ENCODE peak calls at places on chromosomes 6 and 20, in six cellular contexts. One of them, this sample, is unnamed.

GRCh38 chr20:45405566-45406259 is 2.4 kb upstream of the DBNDD2 start:
- DNase-seq in WTC11: peak
- DNase-seq in GM10248: peak
- DNase-seq in uterus: peak
- DNase-seq in neural crest cell: no peak
- DNase-seq in AG04450: no peak
- DNase-seq in this sample: no peak

GRCh38 chr6:152295920-152296319 is 341.2 kb downstream of the SYNE1 start:
- DNase-seq in WTC11: no peak
- DNase-seq in GM10248: no peak
- DNase-seq in uterus: no peak
- DNase-seq in neural crest cell: no peak
- DNase-seq in AG04450: no peak
- DNase-seq in this sample: no peak

GRCh38 chr20:58546312-58546711 is 31.1 kb upstream of the APCDD1L start:
- DNase-seq in WTC11: no peak
- DNase-seq in GM10248: no peak
- DNase-seq in uterus: no peak
- DNase-seq in neural crest cell: no peak
- DNase-seq in AG04450: no peak
- DNase-seq in this sample: no peak

GRCh38 chr6:87929843-87930288 is 117.8 kb upstream of the SPACA1 start:
- DNase-seq in WTC11: peak
- DNase-seq in GM10248: peak
- DNase-seq in uterus: peak
- DNase-seq in neural crest cell: peak
- DNase-seq in AG04450: peak
- DNase-seq in this sample: peak

GRCh38 chr6:138231399-138231886 is 13.2 kb upstream of the PBOV1 start:
- DNase-seq in WTC11: no peak
- DNase-seq in GM10248: no peak
- DNase-seq in uterus: no peak
- DNase-seq in neural crest cell: no peak
- DNase-seq in AG04450: no peak
- DNase-seq in this sample: no peak

GRCh38 chr6:130240232-130240631 is 17.5 kb upstream of the SAMD3 start:
- DNase-seq in WTC11: no peak
- DNase-seq in GM10248: no peak
- DNase-seq in uterus: no peak
- DNase-seq in neural crest cell: no peak
- DNase-seq in AG04450: peak
- DNase-seq in this sample: no peak

GRCh38 chr20:32017711-32018251 is 7.5 kb downstream of the CCM2L start:
- DNase-seq in WTC11: peak
- DNase-seq in GM10248: peak
- DNase-seq in uterus: no peak
- DNase-seq in neural crest cell: no peak
- DNase-seq in AG04450: no peak
- DNase-seq in this sample: peak

GRCh38 chr6:44470106-44470446 is 82.6 kb downstream of the CDC5L start:
- DNase-seq in WTC11: no peak
- DNase-seq in GM10248: no peak
- DNase-seq in uterus: no peak
- DNase-seq in neural crest cell: no peak
- DNase-seq in AG04450: no peak
- DNase-seq in this sample: no peak

GRCh38 chr6:24926639-24927038 is 9.1 kb downstream of the RIPOR2 start:
- DNase-seq in WTC11: no peak
- DNase-seq in GM10248: no peak
- DNase-seq in uterus: no peak
- DNase-seq in neural crest cell: no peak
- DNase-seq in AG04450: no peak
- DNase-seq in this sample: no peak

GRCh38 chr6:71404145-71404966 is 115.7 kb downstream of the OGFRL1 start:
- DNase-seq in WTC11: no peak
- DNase-seq in GM10248: no peak
- DNase-seq in uterus: no peak
- DNase-seq in neural crest cell: no peak
- DNase-seq in AG04450: peak
- DNase-seq in this sample: no peak

GRCh38 chr6:37602360-37602759 is 95.3 kb downstream of the MDGA1 start:
- DNase-seq in WTC11: no peak
- DNase-seq in GM10248: no peak
- DNase-seq in uterus: no peak
- DNase-seq in neural crest cell: no peak
- DNase-seq in AG04450: peak
- DNase-seq in this sample: no peak

GRCh38 chr6:95243091-95243490 is 334.2 kb upstream of the MANEA start:
- DNase-seq in WTC11: no peak
- DNase-seq in GM10248: no peak
- DNase-seq in uterus: no peak
- DNase-seq in neural crest cell: no peak
- DNase-seq in AG04450: no peak
- DNase-seq in this sample: no peak

GRCh38 chr6:13519839-13520238 is 32.4 kb upstream of the GFOD1 start:
- DNase-seq in WTC11: no peak
- DNase-seq in GM10248: no peak
- DNase-seq in uterus: no peak
- DNase-seq in neural crest cell: no peak
- DNase-seq in AG04450: no peak
- DNase-seq in this sample: no peak

GRCh38 chr20:23123886-23124285 is 37.8 kb upstream of the CD93 start:
- DNase-seq in WTC11: no peak
- DNase-seq in GM10248: no peak
- DNase-seq in uterus: no peak
- DNase-seq in neural crest cell: no peak
- DNase-seq in AG04450: no peak
- DNase-seq in this sample: no peak

GRCh38 chr6:53536561-53536960 is 8.3 kb downstream of the GCLC start:
- DNase-seq in WTC11: no peak
- DNase-seq in GM10248: no peak
- DNase-seq in uterus: no peak
- DNase-seq in neural crest cell: no peak
- DNase-seq in AG04450: no peak
- DNase-seq in this sample: no peak

GRCh38 chr6:166417285-166417691 is 34.5 kb upstream of the MPC1 start:
- DNase-seq in WTC11: no peak
- DNase-seq in GM10248: no peak
- DNase-seq in uterus: no peak
- DNase-seq in neural crest cell: no peak
- DNase-seq in AG04450: no peak
- DNase-seq in this sample: peak

GRCh38 chr20:45892049-45892816 is 1.1 kb downstream of the CTSA start:
- DNase-seq in WTC11: no peak
- DNase-seq in GM10248: no peak
- DNase-seq in uterus: no peak
- DNase-seq in neural crest cell: no peak
- DNase-seq in AG04450: no peak
- DNase-seq in this sample: no peak

GRCh38 chr6:102015431-102015830 is 621.9 kb downstream of the GRIK2 start:
- DNase-seq in WTC11: no peak
- DNase-seq in GM10248: no peak
- DNase-seq in uterus: no peak
- DNase-seq in neural crest cell: no peak
- DNase-seq in AG04450: no peak
- DNase-seq in this sample: no peak

GRCh38 chr6:36793913-36794703 is 45.1 kb downstream of the CPNE5 start:
- DNase-seq in WTC11: no peak
- DNase-seq in GM10248: no peak
- DNase-seq in uterus: peak
- DNase-seq in neural crest cell: no peak
- DNase-seq in AG04450: no peak
- DNase-seq in this sample: no peak

GRCh38 chr20:47501117-47501482 is 587 bp upstream of the NCOA3 start:
- DNase-seq in WTC11: no peak
- DNase-seq in GM10248: peak
- DNase-seq in uterus: no peak
- DNase-seq in neural crest cell: no peak
- DNase-seq in AG04450: no peak
- DNase-seq in this sample: no peak

GRCh38 chr6:84967389-84967788 is 203.0 kb upstream of the TBX18 start:
- DNase-seq in WTC11: peak
- DNase-seq in GM10248: peak
- DNase-seq in uterus: no peak
- DNase-seq in neural crest cell: peak
- DNase-seq in AG04450: peak
- DNase-seq in this sample: no peak

GRCh38 chr6:138970856-138971425 is 17.1 kb downstream of the REPS1 start:
- DNase-seq in WTC11: no peak
- DNase-seq in GM10248: no peak
- DNase-seq in uterus: no peak
- DNase-seq in neural crest cell: no peak
- DNase-seq in AG04450: peak
- DNase-seq in this sample: peak

GRCh38 chr20:7989379-7989778 is 30.2 kb downstream of the TMX4 start:
- DNase-seq in WTC11: no peak
- DNase-seq in GM10248: no peak
- DNase-seq in uterus: no peak
- DNase-seq in neural crest cell: no peak
- DNase-seq in AG04450: no peak
- DNase-seq in this sample: no peak
- TF ChIP-seq CTCF in WTC11: no peak
- TF ChIP-seq CTCF in GM10248: no peak
- TF ChIP-seq CTCF in uterus: no peak
- TF ChIP-seq CTCF in neural crest cell: no peak
- TF ChIP-seq CTCF in AG04450: no peak
- TF ChIP-seq CTCF in this sample: no peak

GRCh38 chr6:35082046-35082732 is 59.0 kb downstream of the TCP11 start:
- DNase-seq in WTC11: no peak
- DNase-seq in GM10248: no peak
- DNase-seq in uterus: no peak
- DNase-seq in neural crest cell: no peak
- DNase-seq in AG04450: no peak
- DNase-seq in this sample: no peak

GRCh38 chr6:35081426-35081851 is 59.7 kb downstream of the TCP11 start:
- DNase-seq in WTC11: no peak
- DNase-seq in GM10248: no peak
- DNase-seq in uterus: no peak
- DNase-seq in neural crest cell: no peak
- DNase-seq in AG04450: no peak
- DNase-seq in this sample: no peak

GRCh38 chr6:35079311-35080000 is 61.7 kb downstream of the TCP11 start:
- DNase-seq in WTC11: peak
- DNase-seq in GM10248: no peak
- DNase-seq in uterus: peak
- DNase-seq in neural crest cell: no peak
- DNase-seq in AG04450: no peak
- DNase-seq in this sample: no peak

GRCh38 chr6:35080016-35080680 is 61.0 kb downstream of the TCP11 start:
- DNase-seq in WTC11: peak
- DNase-seq in GM10248: no peak
- DNase-seq in uterus: peak
- DNase-seq in neural crest cell: no peak
- DNase-seq in AG04450: no peak
- DNase-seq in this sample: no peak

DNA sequence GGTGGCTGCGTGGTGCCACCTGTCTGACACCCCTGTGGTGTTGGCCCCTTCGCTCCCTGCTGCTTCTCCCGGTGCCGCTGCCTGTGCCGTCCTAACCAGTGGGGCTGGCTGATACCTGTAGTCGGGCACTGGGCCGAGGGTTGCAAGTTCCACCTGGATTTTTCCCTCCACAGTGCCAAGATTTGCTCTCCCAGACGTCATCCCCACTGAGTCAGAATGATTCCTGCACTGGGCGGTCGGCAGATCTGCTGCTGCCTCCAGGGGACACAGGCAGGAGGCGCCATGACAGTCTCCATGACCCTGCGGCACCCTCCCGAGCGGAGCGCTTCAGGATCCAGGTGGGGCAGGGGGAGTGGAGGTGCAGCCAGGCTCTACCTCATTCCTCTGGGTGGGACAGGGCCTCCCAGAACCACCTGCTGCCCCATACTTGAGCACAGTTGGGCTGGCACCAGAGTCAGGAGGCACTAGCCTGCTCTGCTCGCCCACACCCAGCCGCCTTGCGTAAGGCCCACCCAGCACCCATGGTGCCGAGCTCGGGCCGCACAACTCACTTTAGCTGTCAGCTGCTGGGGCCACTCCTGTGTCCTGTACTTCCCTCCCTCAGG is 60.2 kb downstream of the TCP11 start:
- DNase-seq in WTC11: no peak
- DNase-seq in GM10248: no peak
- DNase-seq in uterus: peak
- DNase-seq in neural crest cell: no peak
- DNase-seq in AG04450: no peak
- DNase-seq in this sample: no peak
- TF ChIP-seq CTCF in WTC11: no peak
- TF ChIP-seq CTCF in GM10248: no peak
- TF ChIP-seq CTCF in uterus: no peak
- TF ChIP-seq CTCF in neural crest cell: no peak
- TF ChIP-seq CTCF in AG04450: no peak
- TF ChIP-seq CTCF in this sample: no peak

DNA sequence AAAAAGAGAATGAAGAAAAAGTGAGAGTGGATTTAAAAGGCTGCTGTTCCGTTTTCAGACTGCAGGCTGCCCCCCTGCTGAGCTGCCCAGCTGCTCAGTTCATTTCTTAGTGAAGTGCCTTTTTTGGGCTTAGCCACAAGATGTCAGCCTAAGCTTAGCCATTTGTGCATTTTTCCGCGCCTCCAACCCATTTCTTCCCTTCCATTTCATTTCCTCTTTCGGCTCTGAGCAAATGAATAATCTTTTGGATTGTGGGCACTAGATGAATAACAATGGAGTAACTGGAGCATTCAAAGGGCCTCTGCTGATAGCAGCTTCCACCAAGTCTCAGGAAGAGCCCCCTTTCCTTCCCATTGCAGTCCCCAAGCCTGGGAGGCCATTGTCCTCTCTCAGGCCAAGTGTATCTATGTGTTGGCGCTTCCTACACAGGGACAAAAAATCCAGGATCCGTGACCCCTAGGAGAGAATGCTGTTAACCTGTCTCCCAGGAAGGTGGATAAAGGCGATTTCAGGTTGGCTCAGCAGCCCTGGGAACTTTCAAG is 83.5 kb upstream of the SPTLC3 start:
- DNase-seq in WTC11: peak
- DNase-seq in GM10248: peak
- DNase-seq in uterus: peak
- DNase-seq in neural crest cell: peak
- DNase-seq in AG04450: peak
- DNase-seq in this sample: peak
- TF ChIP-seq CTCF in WTC11: peak
- TF ChIP-seq CTCF in GM10248: peak
- TF ChIP-seq CTCF in uterus: peak
- TF ChIP-seq CTCF in neural crest cell: peak
- TF ChIP-seq CTCF in AG04450: peak
- TF ChIP-seq CTCF in this sample: peak

DNA sequence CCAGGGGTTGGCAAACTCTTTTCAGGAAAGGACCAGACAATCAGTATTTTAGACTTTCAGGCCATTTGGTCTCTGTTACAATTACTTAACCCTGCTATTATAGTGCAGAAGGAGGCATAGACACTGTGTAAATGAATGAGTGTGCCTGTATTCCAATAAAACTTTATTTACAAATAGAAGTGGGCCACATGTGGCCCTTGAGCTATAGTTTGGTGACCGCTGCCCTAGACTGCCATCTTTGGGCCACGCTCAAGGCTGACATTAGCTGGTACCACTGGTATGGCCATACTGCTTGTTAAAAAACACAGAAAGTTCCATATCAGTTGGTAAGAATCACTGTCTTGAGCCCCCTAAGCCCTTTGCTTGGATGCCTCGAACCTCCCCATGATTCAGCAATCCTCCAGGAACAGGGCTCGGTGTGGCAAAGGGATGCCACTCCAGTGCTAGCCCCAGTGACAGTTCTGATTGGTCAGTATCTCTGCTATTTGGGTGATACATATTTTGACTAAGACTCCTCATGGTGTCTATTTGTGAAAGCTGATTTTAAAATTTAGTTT is 23.3 kb upstream of the SNRNP48 start:
- DNase-seq in WTC11: no peak
- DNase-seq in GM10248: no peak
- DNase-seq in uterus: no peak
- DNase-seq in neural crest cell: no peak
- DNase-seq in AG04450: no peak
- DNase-seq in this sample: no peak
- TF ChIP-seq CTCF in WTC11: no peak
- TF ChIP-seq CTCF in GM10248: no peak
- TF ChIP-seq CTCF in uterus: no peak
- TF ChIP-seq CTCF in neural crest cell: no peak
- TF ChIP-seq CTCF in AG04450: no peak
- TF ChIP-seq CTCF in this sample: no peak

This sample was measured in activated CD8-positive, alpha-beta T cell treated with anti-CD3 and anti-CD28 coated beads for 36 hours.